ENCODE peak calls at places on chromosomes 7 and 10, in seven cellular contexts. D is HepG2, K is HCT116, Y is H1, N is endothelial cell of umbilical vein, U is GM12878, T is K562. H is an unnamed sample. For H3K9me3, the result is how much of the 10 kb centered on the place peaks cover.

GRCh38 chr10:97575101-97575668 is 2.6 kb downstream of the ANKRD2 start:
- DNase-seq in N (no peak), U (no peak), T (no peak), Y (no peak), K (no peak), D (no peak), H (no peak)

GRCh38 chr10:68957654-68958053 is 1.7 kb downstream of the DDX21 start:
- DNase-seq in K (no peak), T (no peak), Y (no peak), N (peak), U (no peak), D (no peak), H (no peak)

GRCh38 chr10:87761892-87762291 is 56.1 kb downstream of the ATAD1 start:
- DNase-seq in D (peak), K (peak), Y (no peak), N (peak), U (no peak), T (no peak), H (no peak)

GRCh38 chr10:131575877-131576276 is 264.4 kb upstream of the TCERG1L start:
- DNase-seq in Y (no peak), K (no peak), D (no peak), N (no peak), U (no peak), T (no peak), H (no peak)

GRCh38 chr7:119175916-119176627 is 951.6 kb downstream of the ANKRD7 start:
- DNase-seq in N (peak), K (peak), Y (peak), D (peak), T (no peak), U (peak), H (peak)

GRCh38 chr10:70513848-70514309 is 35.3 kb downstream of the PALD1 start:
- DNase-seq in T (no peak), D (no peak), N (no peak), K (no peak), Y (peak), U (peak), H (no peak)

GRCh38 chr7:131226116-131226562 is 101.5 kb upstream of the MKLN1 start:
- DNase-seq in N (no peak), Y (no peak), T (no peak), U (no peak), D (peak), K (no peak), H (peak)

GRCh38 chr7:64871761-64872160 is 31.3 kb upstream of the ZNF273 start:
- DNase-seq in K (no peak), D (no peak), N (no peak), Y (no peak), T (no peak), U (no peak), H (no peak)

GRCh38 chr7:16001477-16001876 is 315.0 kb upstream of the MEOX2 start:
- DNase-seq in K (no peak), N (no peak), U (no peak), Y (no peak), D (no peak), T (no peak), H (no peak)

GRCh38 chr7:30226593-30227268 is 57.7 kb upstream of the ZNRF2 start:
- DNase-seq in T (no peak), K (peak), N (no peak), D (peak), U (no peak), Y (peak), H (no peak)

GRCh38 chr10:110834622-110835219 is 37.0 kb upstream of the PDCD4 start:
- DNase-seq in U (no peak), D (peak), K (no peak), Y (no peak), T (no peak), N (peak), H (no peak)

GRCh38 chr7:73723813-73724212 is 4.3 kb upstream of the STX1A start:
- DNase-seq in N (no peak), U (no peak), T (no peak), Y (no peak), K (no peak), D (no peak), H (no peak)

GRCh38 chr7:6656413-6656812 is 19.3 kb downstream of the ZNF316 start:
- DNase-seq in Y (no peak), U (no peak), D (no peak), K (no peak), N (no peak), T (no peak), H (no peak)
- H3K9me3 ChIP-seq in Y (under half), U (under half), D (under half), K (under half), N (under half), T (under half), H (under half)

GRCh38 chr10:104445359-104445758 is 91.7 kb downstream of the CFAP58 start:
- DNase-seq in K (no peak), N (no peak), Y (no peak), T (no peak), U (no peak), D (no peak), H (no peak)
- TF ChIP-seq POLR2AphosphoS5 in K (no peak), N (no peak), Y (no peak), T (no peak), U (no peak), D (no peak), H (no peak)

DNA sequence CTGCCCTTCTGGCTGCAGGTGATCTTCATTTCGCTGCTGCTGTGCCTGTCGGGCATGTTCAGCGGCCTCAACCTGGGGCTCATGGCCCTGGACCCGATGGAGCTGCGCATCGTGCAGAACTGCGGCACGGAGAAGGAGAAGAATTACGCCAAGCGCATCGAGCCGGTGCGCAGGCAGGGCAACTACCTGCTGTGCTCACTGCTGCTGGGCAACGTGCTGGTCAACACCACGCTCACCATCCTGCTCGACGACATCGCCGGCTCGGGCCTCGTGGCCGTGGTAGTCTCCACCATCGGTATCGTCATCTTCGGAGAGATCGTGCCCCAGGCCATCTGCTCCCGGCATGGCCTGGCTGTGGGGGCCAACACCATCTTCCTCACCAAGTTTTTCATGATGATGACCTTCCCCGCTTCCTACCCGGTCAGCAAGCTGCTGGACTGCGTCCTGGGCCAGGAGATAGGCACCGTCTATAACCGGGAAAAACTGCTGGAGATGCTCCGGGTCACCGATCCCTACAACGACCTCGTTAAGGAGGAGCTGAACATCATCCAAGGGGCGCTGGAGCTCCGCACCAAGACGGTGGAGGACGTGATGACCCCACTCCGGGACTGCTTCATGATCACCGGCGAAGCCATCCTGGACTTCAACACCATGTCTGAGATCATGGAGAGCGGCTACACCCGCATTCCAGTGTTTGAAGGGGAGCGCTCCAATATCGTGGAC is 1.3 kb downstream of the CNNM2 start:
- DNase-seq in U (no peak), K (no peak), D (peak), N (peak), T (no peak), Y (peak), H (no peak)
- TF ChIP-seq EZH2 in U (no peak), K (no peak), D (no peak), N (peak), T (no peak), Y (peak), H (no peak)

DNA sequence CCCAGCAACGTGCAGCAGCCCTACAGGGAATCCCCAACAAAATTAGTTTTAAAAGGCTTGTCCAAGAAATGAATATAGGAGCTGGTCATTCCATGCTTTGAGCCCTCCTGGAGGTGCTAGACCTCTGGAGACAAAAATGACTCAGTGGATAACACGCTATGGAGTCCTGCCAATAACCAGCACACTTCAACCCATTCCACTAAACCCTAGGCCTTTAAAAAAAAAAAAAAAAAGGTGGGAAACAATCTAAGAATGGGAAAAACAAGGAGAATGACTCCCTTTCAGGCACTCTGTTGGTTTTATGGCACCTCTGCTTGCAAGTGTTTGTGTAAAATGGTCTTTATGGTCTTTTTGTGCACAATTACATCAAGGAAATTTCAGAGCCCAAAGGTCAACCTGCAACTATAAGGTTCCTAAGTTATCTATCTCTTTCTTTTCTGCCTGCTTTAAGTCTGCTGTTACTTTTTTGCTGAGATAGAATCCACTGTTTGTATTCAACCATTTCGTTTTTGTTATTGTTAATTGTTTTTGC is 21.3 kb downstream of the AVL9 start:
- DNase-seq in Y (no peak), D (no peak), U (no peak), T (no peak), K (no peak), N (no peak), H (no peak)
- H3K9me3 ChIP-seq in Y (half or more), D (under half), U (under half), T (under half), K (under half), N (under half), H (under half)

DNA sequence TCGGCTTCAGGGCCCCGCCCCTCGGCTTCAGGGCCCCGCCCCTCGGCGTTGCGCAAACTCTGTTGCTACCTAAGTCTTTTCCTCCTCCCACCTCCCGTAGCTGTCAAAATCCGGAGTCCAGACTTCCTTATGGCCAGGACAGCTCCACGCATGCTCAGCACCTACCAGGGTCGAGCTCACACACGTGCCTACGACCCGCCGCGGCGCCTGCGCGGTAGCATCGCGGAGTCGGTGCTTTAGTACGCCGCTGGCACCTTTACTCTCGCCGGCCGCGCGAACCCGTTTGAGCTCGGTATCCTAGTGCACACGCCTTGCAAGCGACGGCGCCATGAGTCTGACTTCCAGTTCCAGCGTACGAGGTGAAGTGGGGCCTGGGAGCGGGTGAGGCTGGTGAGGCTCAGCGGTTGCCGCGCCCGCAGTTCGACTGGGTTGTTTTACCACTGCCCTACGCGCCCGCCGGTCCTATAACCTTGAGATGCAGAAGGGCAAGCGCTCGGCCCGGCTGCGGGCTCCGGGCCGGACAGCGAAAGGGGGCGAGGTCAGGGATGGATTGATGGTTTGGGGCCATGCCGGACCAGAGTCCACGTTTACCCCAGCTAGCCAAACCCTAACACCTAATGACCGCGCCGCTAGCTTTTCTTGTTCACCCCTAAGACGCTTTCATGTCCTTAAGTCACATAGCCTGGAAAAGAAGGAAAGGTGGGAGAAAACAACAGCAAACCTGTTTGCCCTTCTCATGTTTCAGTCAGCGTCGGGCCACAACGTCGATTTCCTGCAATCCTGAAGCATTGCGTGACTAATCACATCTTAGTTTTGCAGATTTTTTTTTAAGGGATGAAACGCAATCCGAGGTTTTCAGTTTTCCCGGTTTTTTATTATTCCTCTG is at the start of gene CISD1:
- DNase-seq in D (peak), U (peak), N (peak), K (peak), T (peak), Y (peak), H (peak)
- TF ChIP-seq POLR2AphosphoS5 in D (peak), U (peak), N (no peak), K (peak), T (peak), Y (peak), H (peak)

GRCh38 chr7:1234794-1235500 is 2.3 kb downstream of the UNCX start:
- DNase-seq in T (no peak), N (no peak), U (no peak), K (no peak), D (no peak), Y (peak), H (no peak)
- TF ChIP-seq EZH2 in T (no peak), N (peak), U (no peak), K (no peak), D (peak), Y (no peak), H (no peak)

GRCh38 chr7:28517606-28518005 is 105.3 kb downstream of the CREB5 start:
- DNase-seq in K (no peak), T (no peak), U (no peak), N (no peak), Y (no peak), D (no peak), H (no peak)
- H3K9me3 ChIP-seq in K (under half), T (under half), U (under half), N (under half), Y (under half), D (under half), H (under half)

DNA sequence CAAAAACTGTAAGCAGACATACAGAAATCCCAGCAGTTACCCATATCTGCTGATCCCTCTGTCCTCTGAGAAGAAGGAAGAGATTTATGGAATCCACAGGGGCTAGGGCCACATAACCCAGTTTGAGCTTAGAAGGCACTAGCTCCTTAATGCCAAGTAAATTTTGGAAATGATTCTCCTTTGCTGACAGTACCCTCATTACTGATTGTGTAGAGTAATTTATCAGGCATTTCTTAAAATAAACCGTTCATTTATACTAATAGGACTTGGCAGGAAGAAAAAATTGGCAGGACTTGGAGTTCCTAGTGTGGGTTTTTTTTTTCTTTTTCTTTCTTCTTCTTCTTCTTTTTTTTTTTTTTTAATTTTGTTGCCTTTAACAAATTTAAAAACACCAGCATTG is 645.6 kb downstream of the SUGCT start:
- DNase-seq in U (no peak), K (no peak), D (no peak), T (no peak), N (no peak), Y (no peak), H (no peak)
- TF ChIP-seq POLR2AphosphoS5 in U (no peak), K (no peak), D (no peak), T (no peak), N (no peak), Y (no peak), H (no peak)

DNA sequence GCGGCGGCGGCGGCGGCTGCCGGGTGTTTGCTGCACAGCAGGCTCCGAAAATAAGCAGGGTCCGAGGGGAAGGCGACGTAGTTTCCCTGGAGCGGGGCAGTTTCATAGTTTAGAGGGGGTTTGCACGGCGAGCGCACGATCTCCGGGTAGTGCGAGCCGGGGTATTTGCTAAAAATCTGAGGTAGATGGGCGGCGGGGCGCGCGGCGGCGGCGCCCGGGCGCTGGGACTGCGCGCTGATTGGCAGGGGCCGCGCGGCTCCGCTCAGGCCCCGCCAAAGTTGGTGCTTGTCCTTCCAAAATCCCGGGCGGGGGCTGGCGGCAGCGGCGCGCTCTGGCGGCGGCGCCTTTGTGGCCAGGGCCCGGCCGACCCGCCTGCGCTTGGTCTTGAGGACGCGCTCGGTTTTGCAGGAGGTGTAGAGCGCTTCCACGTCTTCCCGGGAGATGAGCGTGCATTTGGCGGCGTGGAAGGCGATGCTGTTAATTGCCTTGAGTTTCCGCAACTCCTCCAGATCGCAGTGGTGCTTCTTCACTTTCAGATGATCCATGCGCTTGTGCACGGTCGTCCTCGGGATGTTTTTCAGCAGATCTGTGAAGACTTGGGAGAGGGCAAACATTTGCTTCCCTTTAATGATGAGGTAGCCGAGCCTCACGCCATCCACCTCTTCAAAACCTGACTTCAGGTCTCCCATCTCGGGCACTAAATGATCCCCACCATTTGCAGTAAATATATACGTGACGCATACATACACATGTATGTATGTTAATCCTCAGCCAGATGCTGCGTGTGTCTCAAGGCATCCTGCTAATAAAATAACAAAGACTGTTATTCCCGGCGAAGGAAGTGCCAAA is 8.1 kb downstream of the SKIDA1 start:
- DNase-seq in Y (peak), D (no peak), N (peak), T (peak), U (no peak), K (no peak), H (no peak)
- TF ChIP-seq EZH2 in Y (no peak), D (no peak), N (no peak), T (no peak), U (no peak), K (no peak), H (no peak)